ENCODE peak calls at places on chromosomes 13 and 19, in seven cellular contexts. One of them, this sample, is unnamed.

GRCh38 chr13:78596701-78597550 is 6.4 kb downstream of the POU4F1 start:
- DNase-seq in ovary: no peak
- DNase-seq in SK-N-SH: no peak
- DNase-seq in transverse colon: no peak
- DNase-seq in GM12878: no peak
- DNase-seq in sigmoid colon: no peak
- DNase-seq in suprapubic skin: no peak
- DNase-seq in this sample: no peak

GRCh38 chr13:102028846-102029245 is 373.0 kb downstream of the FGF14 start:
- DNase-seq in ovary: no peak
- DNase-seq in SK-N-SH: no peak
- DNase-seq in transverse colon: no peak
- DNase-seq in GM12878: no peak
- DNase-seq in sigmoid colon: no peak
- DNase-seq in suprapubic skin: no peak
- DNase-seq in this sample: no peak

GRCh38 chr13:105579821-105580707 is 955.4 kb downstream of the EFNB2 start:
- DNase-seq in ovary: no peak
- DNase-seq in SK-N-SH: no peak
- DNase-seq in transverse colon: no peak
- DNase-seq in GM12878: no peak
- DNase-seq in sigmoid colon: no peak
- DNase-seq in suprapubic skin: no peak
- DNase-seq in this sample: no peak

GRCh38 chr19:45250216-45250831 is 747 bp upstream of the MARK4 start:
- DNase-seq in ovary: no peak
- DNase-seq in SK-N-SH: peak; percentile 66
- DNase-seq in transverse colon: peak; percentile 16
- DNase-seq in GM12878: no peak
- DNase-seq in sigmoid colon: no peak
- DNase-seq in suprapubic skin: no peak
- DNase-seq in this sample: no peak

GRCh38 chr13:107843281-107843680 is 372.1 kb downstream of the LIG4 start:
- DNase-seq in ovary: no peak
- DNase-seq in SK-N-SH: no peak
- DNase-seq in transverse colon: no peak
- DNase-seq in GM12878: no peak
- DNase-seq in sigmoid colon: no peak
- DNase-seq in suprapubic skin: no peak
- DNase-seq in this sample: no peak

GRCh38 chr19:57434386-57435061 is 601 bp upstream of the ZNF749 start:
- DNase-seq in ovary: no peak
- DNase-seq in SK-N-SH: no peak
- DNase-seq in transverse colon: no peak
- DNase-seq in GM12878: no peak
- DNase-seq in sigmoid colon: no peak
- DNase-seq in suprapubic skin: no peak
- DNase-seq in this sample: no peak

GRCh38 chr19:21749090-21749489 is 18.3 kb downstream of the ZNF100 start:
- DNase-seq in ovary: no peak
- DNase-seq in SK-N-SH: no peak
- DNase-seq in transverse colon: no peak
- DNase-seq in GM12878: no peak
- DNase-seq in sigmoid colon: no peak
- DNase-seq in suprapubic skin: no peak
- DNase-seq in this sample: no peak

GRCh38 chr13:19767966-19768365 is 14.8 kb downstream of the PSPC1 start:
- DNase-seq in ovary: no peak
- DNase-seq in SK-N-SH: no peak
- DNase-seq in transverse colon: no peak
- DNase-seq in GM12878: no peak
- DNase-seq in sigmoid colon: peak; percentile 8
- DNase-seq in suprapubic skin: no peak
- DNase-seq in this sample: no peak

GRCh38 chr13:112124100-112124499 is 57.2 kb downstream of the SOX1 start:
- DNase-seq in ovary: no peak
- DNase-seq in SK-N-SH: no peak
- DNase-seq in transverse colon: no peak
- DNase-seq in GM12878: no peak
- DNase-seq in sigmoid colon: no peak
- DNase-seq in suprapubic skin: no peak
- DNase-seq in this sample: no peak

GRCh38 chr19:17947815-17948473 is 15.1 kb downstream of the CCDC124 start:
- DNase-seq in ovary: peak; percentile 96
- DNase-seq in SK-N-SH: peak; percentile 99
- DNase-seq in transverse colon: peak; percentile 91
- DNase-seq in GM12878: no peak
- DNase-seq in sigmoid colon: peak; percentile 95
- DNase-seq in suprapubic skin: peak; percentile 91
- DNase-seq in this sample: peak; percentile 63

GRCh38 chr13:113141591-113141950 is 16.9 kb upstream of the PROZ start:
- DNase-seq in ovary: no peak
- DNase-seq in SK-N-SH: peak; percentile 15
- DNase-seq in transverse colon: no peak
- DNase-seq in GM12878: no peak
- DNase-seq in sigmoid colon: no peak
- DNase-seq in suprapubic skin: no peak
- DNase-seq in this sample: no peak

GRCh38 chr13:49022472-49023144 is 46.9 kb downstream of the FNDC3A start:
- DNase-seq in ovary: no peak
- DNase-seq in SK-N-SH: no peak
- DNase-seq in transverse colon: no peak
- DNase-seq in GM12878: no peak
- DNase-seq in sigmoid colon: no peak
- DNase-seq in suprapubic skin: no peak
- DNase-seq in this sample: no peak

GRCh38 chr19:1251503-1252220 is 3.3 kb downstream of the MIDN start:
- DNase-seq in ovary: no peak
- DNase-seq in SK-N-SH: peak; percentile 65
- DNase-seq in transverse colon: peak; percentile 52
- DNase-seq in GM12878: no peak
- DNase-seq in sigmoid colon: peak; percentile 92
- DNase-seq in suprapubic skin: no peak
- DNase-seq in this sample: no peak

GRCh38 chr19:13692096-13692495 is 72.2 kb upstream of the MRI1 start:
- DNase-seq in ovary: no peak
- DNase-seq in SK-N-SH: no peak
- DNase-seq in transverse colon: no peak
- DNase-seq in GM12878: no peak
- DNase-seq in sigmoid colon: no peak
- DNase-seq in suprapubic skin: no peak
- DNase-seq in this sample: no peak

GRCh38 chr19:17282488-17283256 is 971 bp downstream of the ANKLE1 start:
- DNase-seq in ovary: peak; percentile 75
- DNase-seq in SK-N-SH: peak; percentile 94
- DNase-seq in transverse colon: peak; percentile 91
- DNase-seq in GM12878: peak; percentile 46
- DNase-seq in sigmoid colon: peak; percentile 89
- DNase-seq in suprapubic skin: peak; percentile 89
- DNase-seq in this sample: peak; percentile 76

GRCh38 chr13:21208755-21209154 is 32.3 kb downstream of the MRPL57 start:
- DNase-seq in ovary: no peak
- DNase-seq in SK-N-SH: no peak
- DNase-seq in transverse colon: no peak
- DNase-seq in GM12878: no peak
- DNase-seq in sigmoid colon: no peak
- DNase-seq in suprapubic skin: no peak
- DNase-seq in this sample: no peak

GRCh38 chr19:53333071-53333465 is 481 bp upstream of the ZNF845 start:
- DNase-seq in ovary: peak; percentile 58
- DNase-seq in SK-N-SH: peak; percentile 61
- DNase-seq in transverse colon: peak; percentile 44
- DNase-seq in GM12878: no peak
- DNase-seq in sigmoid colon: peak; percentile 82
- DNase-seq in suprapubic skin: peak; percentile 81
- DNase-seq in this sample: peak; percentile 23

GRCh38 chr13:102724923-102725322 is 30.1 kb upstream of the METTL21C start:
- DNase-seq in ovary: no peak
- DNase-seq in SK-N-SH: peak; percentile 29
- DNase-seq in transverse colon: no peak
- DNase-seq in GM12878: no peak
- DNase-seq in sigmoid colon: no peak
- DNase-seq in suprapubic skin: no peak
- DNase-seq in this sample: no peak

GRCh38 chr13:80361883-80362327 is 21.0 kb upstream of the SPRY2 start:
- DNase-seq in ovary: no peak
- DNase-seq in SK-N-SH: no peak
- DNase-seq in transverse colon: no peak
- DNase-seq in GM12878: no peak
- DNase-seq in sigmoid colon: no peak
- DNase-seq in suprapubic skin: no peak
- DNase-seq in this sample: no peak
- TF ChIP-seq EP300 in ovary: no peak
- TF ChIP-seq EP300 in SK-N-SH: no peak
- TF ChIP-seq EP300 in transverse colon: no peak
- TF ChIP-seq EP300 in GM12878: no peak
- TF ChIP-seq EP300 in sigmoid colon: no peak
- TF ChIP-seq EP300 in suprapubic skin: no peak
- TF ChIP-seq EP300 in this sample: no peak

GRCh38 chr19:46616631-46617322 is 8.1 kb downstream of the PTGIR start:
- DNase-seq in ovary: peak; percentile 18
- DNase-seq in SK-N-SH: peak; percentile 90
- DNase-seq in transverse colon: peak; percentile 69
- DNase-seq in GM12878: no peak
- DNase-seq in sigmoid colon: no peak
- DNase-seq in suprapubic skin: no peak
- DNase-seq in this sample: no peak
- TF ChIP-seq EP300 in ovary: no peak
- TF ChIP-seq EP300 in SK-N-SH: no peak
- TF ChIP-seq EP300 in transverse colon: no peak
- TF ChIP-seq EP300 in GM12878: no peak
- TF ChIP-seq EP300 in sigmoid colon: no peak
- TF ChIP-seq EP300 in suprapubic skin: no peak
- TF ChIP-seq EP300 in this sample: no peak

DNA sequence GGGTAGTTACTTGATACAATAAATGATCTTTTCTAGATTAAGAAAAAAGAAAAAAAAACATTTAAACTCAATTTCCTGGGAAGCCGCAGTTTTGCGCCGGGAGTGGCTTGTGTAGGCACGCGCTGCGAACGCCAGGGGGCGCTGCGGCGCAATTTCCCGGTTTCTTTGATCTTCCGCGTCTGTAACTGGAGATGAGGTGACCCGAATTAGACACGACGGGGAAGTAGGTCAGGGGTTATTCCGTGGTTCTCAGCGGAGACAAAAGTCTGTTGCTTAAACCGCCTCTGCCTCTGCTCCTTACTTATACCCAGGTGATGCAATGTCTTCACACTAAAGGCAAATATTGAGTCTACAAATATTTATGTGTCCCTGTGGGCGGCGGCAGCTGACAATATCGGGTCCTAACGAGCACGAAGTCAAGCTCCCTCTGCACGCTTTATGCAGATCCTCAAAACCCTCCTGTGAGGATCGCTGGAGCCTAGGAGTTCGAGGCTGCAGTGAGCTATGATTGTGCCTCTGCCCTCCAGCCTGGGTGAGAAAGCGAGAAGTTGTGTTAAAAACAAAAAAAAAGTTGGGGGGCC is 15.2 kb downstream of the STXBP2 start:
- DNase-seq in ovary: peak; percentile 73
- DNase-seq in SK-N-SH: peak; percentile 89
- DNase-seq in transverse colon: peak; percentile 89
- DNase-seq in GM12878: peak; percentile 48
- DNase-seq in sigmoid colon: peak; percentile 90
- DNase-seq in suprapubic skin: peak; percentile 89
- DNase-seq in this sample: peak; percentile 42
- TF ChIP-seq EP300 in ovary: no peak
- TF ChIP-seq EP300 in SK-N-SH: no peak
- TF ChIP-seq EP300 in transverse colon: no peak
- TF ChIP-seq EP300 in GM12878: no peak
- TF ChIP-seq EP300 in sigmoid colon: no peak
- TF ChIP-seq EP300 in suprapubic skin: no peak
- TF ChIP-seq EP300 in this sample: no peak

GRCh38 chr13:66933994-66934393 is 296.1 kb downstream of the PCDH9 start:
- DNase-seq in ovary: no peak
- DNase-seq in SK-N-SH: no peak
- DNase-seq in transverse colon: no peak
- DNase-seq in GM12878: no peak
- DNase-seq in sigmoid colon: no peak
- DNase-seq in suprapubic skin: no peak
- DNase-seq in this sample: no peak
- TF ChIP-seq EP300 in ovary: no peak
- TF ChIP-seq EP300 in SK-N-SH: no peak
- TF ChIP-seq EP300 in transverse colon: no peak
- TF ChIP-seq EP300 in GM12878: no peak
- TF ChIP-seq EP300 in sigmoid colon: no peak
- TF ChIP-seq EP300 in suprapubic skin: no peak
- TF ChIP-seq EP300 in this sample: no peak